ENCODE peak calls at places on chromosomes 11 and 22, in seven cellular contexts. G is cardiac muscle cell, W is osteocyte, N is RWPE1, T is HFFc6, F is SK-N-SH, Y is body of pancreas. X is an unnamed sample.

GRCh38 chr11:102608699-102609098 is 16.4 kb downstream of the MMP20 start:
- DNase-seq in G (no peak), W (no peak), N (no peak), T (no peak), F (no peak), Y (no peak), X (no peak)

GRCh38 chr11:68189888-68190287 is 23.2 kb downstream of the KMT5B start:
- DNase-seq in G (no peak), W (no peak), N (no peak), T (no peak), F (no peak), Y (no peak), X (no peak)

GRCh38 chr11:67053896-67054850 is 2.5 kb upstream of the RHOD start:
- DNase-seq in G (peak; percentile 79), W (no peak), N (peak; percentile 91), T (peak; percentile 24), F (peak; percentile 92), Y (peak; percentile 80), X (no peak)

GRCh38 chr11:112785104-112785503 is 176.1 kb upstream of the NCAM1 start:
- DNase-seq in G (peak; percentile 86), W (no peak), N (peak; percentile 19), T (no peak), F (no peak), Y (no peak), X (no peak)

GRCh38 chr11:118635237-118635591 is 27.8 kb downstream of the PHLDB1 start:
- DNase-seq in G (no peak), W (no peak), N (no peak), T (no peak), F (no peak), Y (peak; percentile 49), X (no peak)

GRCh38 chr11:45816614-45817013 is 11.7 kb downstream of the SLC35C1 start:
- DNase-seq in G (no peak), W (no peak), N (no peak), T (no peak), F (no peak), Y (no peak), X (no peak)

GRCh38 chr11:66966351-66966750 is 8.2 kb upstream of the PC start:
- DNase-seq in G (no peak), W (no peak), N (no peak), T (no peak), F (no peak), Y (no peak), X (no peak)

GRCh38 chr11:130719516-130719915 is 196.8 kb downstream of the SNX19 start:
- DNase-seq in G (peak; percentile 60), W (peak; percentile 36), N (no peak), T (peak; percentile 46), F (no peak), Y (no peak), X (no peak)

GRCh38 chr22:17266261-17266971 is 47.2 kb upstream of the ADA2 start:
- DNase-seq in G (peak; percentile 26), W (no peak), N (no peak), T (no peak), F (no peak), Y (peak; percentile 33), X (no peak)

GRCh38 chr11:3882671-3883070 is 27.2 kb downstream of the STIM1 start:
- DNase-seq in G (no peak), W (no peak), N (no peak), T (no peak), F (no peak), Y (no peak), X (no peak)
- TF ChIP-seq CTCF in G (no peak), W (no peak), N (no peak), T (peak; percentile 24), F (peak; percentile 9), Y (no peak), X (peak; percentile 30)

GRCh38 chr22:37732699-37733607 is 36.1 kb downstream of the TRIOBP start:
- DNase-seq in G (no peak), W (no peak), N (no peak), T (no peak), F (no peak), Y (no peak), X (no peak)

GRCh38 chr22:37735054-37735453 is 38.2 kb downstream of the TRIOBP start:
- DNase-seq in G (no peak), W (no peak), N (no peak), T (no peak), F (peak; percentile 91), Y (peak; percentile 66), X (no peak)

GRCh38 chr22:37734402-37734700 is 37.5 kb downstream of the TRIOBP start:
- DNase-seq in G (no peak), W (no peak), N (no peak), T (no peak), F (no peak), Y (no peak), X (no peak)

GRCh38 chr22:37733625-37734401 is 37.0 kb downstream of the TRIOBP start:
- DNase-seq in G (no peak), W (no peak), N (no peak), T (no peak), F (no peak), Y (peak; percentile 66), X (no peak)

GRCh38 chr22:37731804-37732471 is 35.1 kb downstream of the TRIOBP start:
- DNase-seq in G (no peak), W (no peak), N (no peak), T (no peak), F (no peak), Y (peak; percentile 37), X (no peak)
- TF ChIP-seq CTCF in G (peak; percentile 6), W (no peak), N (no peak), T (peak; percentile 38), F (peak; percentile 11), Y (no peak), X (peak; percentile 14)

GRCh38 chr11:126391286-126391954 is 35.9 kb downstream of the ST3GAL4 start:
- DNase-seq in G (no peak), W (no peak), N (no peak), T (no peak), F (no peak), Y (no peak), X (no peak)

GRCh38 chr11:126393143-126393542 is 37.7 kb downstream of the ST3GAL4 start:
- DNase-seq in G (no peak), W (no peak), N (no peak), T (no peak), F (no peak), Y (no peak), X (no peak)

GRCh38 chr11:126390418-126390817 is 34.9 kb downstream of the ST3GAL4 start:
- DNase-seq in G (peak; percentile 12), W (no peak), N (no peak), T (no peak), F (no peak), Y (no peak), X (no peak)

GRCh38 chr11:126392638-126393023 is 37.1 kb downstream of the ST3GAL4 start:
- DNase-seq in G (peak; percentile 73), W (no peak), N (no peak), T (no peak), F (no peak), Y (no peak), X (no peak)

GRCh38 chr11:126391970-126392637 is 36.6 kb downstream of the ST3GAL4 start:
- DNase-seq in G (peak; percentile 41), W (no peak), N (no peak), T (no peak), F (no peak), Y (no peak), X (peak; percentile 88)
- TF ChIP-seq CTCF in G (peak; percentile 24), W (no peak), N (no peak), T (peak; percentile 24), F (peak; percentile 26), Y (no peak), X (peak; percentile 38)

GRCh38 chr11:92388380-92388779 is 163.8 kb downstream of the FAT3 start:
- DNase-seq in G (no peak), W (no peak), N (no peak), T (no peak), F (no peak), Y (no peak), X (no peak)
- TF ChIP-seq CTCF in G (no peak), W (peak; percentile 38), N (no peak), T (peak; percentile 58), F (peak; percentile 50), Y (no peak), X (peak; percentile 51)

GRCh38 chr11:20353829-20354434 is 9.6 kb upstream of the HTATIP2 start:
- DNase-seq in G (peak; percentile 64), W (no peak), N (peak; percentile 56), T (peak; percentile 28), F (peak; percentile 67), Y (peak; percentile 28), X (no peak)

GRCh38 chr11:20357150-20357549 is 6.4 kb upstream of the HTATIP2 start:
- DNase-seq in G (peak; percentile 21), W (no peak), N (no peak), T (no peak), F (no peak), Y (no peak), X (no peak)

GRCh38 chr11:20351151-20351550 is 12.4 kb upstream of the HTATIP2 start:
- DNase-seq in G (no peak), W (no peak), N (peak; percentile 44), T (no peak), F (no peak), Y (no peak), X (peak; percentile 42)

GRCh38 chr11:20351870-20352269 is 11.6 kb upstream of the HTATIP2 start:
- DNase-seq in G (no peak), W (no peak), N (no peak), T (no peak), F (no peak), Y (no peak), X (no peak)

DNA sequence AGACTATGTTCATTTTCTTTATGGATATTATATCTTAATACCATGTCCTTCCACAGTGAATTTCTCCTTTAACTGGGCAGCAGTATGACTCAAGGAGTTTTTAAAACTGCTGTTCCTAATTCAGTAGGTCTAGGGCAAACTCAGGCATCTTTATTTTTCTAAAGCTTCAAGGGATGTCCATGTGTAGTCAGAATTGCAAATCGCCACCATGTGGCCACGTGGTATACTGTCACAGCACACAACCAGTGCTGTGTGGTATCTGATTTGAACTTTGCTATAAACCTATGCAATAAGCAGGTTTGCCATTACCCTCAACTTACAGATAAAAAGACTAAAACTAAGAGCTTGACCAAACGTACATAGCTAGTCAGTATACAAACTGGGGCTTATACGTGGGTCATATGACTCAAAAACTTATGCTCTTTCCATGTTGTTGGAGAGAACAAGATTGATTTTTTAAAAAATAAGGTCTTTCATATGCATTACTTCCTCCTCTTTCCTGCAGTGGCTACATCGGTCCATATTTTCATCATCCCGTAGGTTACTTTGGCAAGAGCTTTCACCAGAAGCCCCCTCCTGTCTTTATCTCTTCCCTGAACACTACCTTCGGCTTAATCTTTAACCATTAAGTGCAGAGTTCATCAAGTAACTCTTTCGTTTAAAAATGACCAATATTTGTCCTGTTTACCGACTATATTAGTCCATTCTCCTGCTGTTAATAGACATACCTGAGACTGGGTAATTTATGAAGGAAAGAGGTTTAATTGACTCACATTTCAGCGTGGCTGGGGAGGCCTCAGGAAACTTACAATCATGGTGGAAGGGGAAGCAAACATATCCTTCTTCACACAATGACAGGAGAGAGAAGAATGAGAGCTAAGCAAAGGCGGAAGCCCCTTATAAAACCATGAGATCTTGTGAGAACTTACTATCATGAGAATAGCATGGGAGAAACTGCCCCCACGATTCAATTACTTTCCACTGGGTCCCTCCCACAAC is 8.0 kb upstream of the HTATIP2 start:
- DNase-seq in G (peak; percentile 61), W (no peak), N (peak; percentile 25), T (peak; percentile 50), F (peak; percentile 56), Y (peak; percentile 46), X (no peak)
- TF ChIP-seq CTCF in G (peak; percentile 70), W (peak; percentile 72), N (peak; percentile 55), T (peak; percentile 82), F (peak; percentile 72), Y (peak; percentile 37), X (peak; percentile 68)